ENCODE peak calls at places on chromosomes 6 and 20, in four cellular contexts. Q is SK-MEL-5, U is NCI-H446, D is aorta. S is an unnamed sample.

GRCh38 chr6:144990768-144991167 is 705.6 kb downstream of the UTRN start:
- DNase-seq in Q (no peak), U (no peak), D (no peak), S (no peak)

GRCh38 chr6:26159417-26160273 is 72.4 kb downstream of the HFE start:
- DNase-seq in Q (no peak), U (no peak), D (no peak), S (no peak)

GRCh38 chr6:80098392-80098791 is 8.1 kb upstream of the BCKDHB start:
- DNase-seq in Q (no peak), U (no peak), D (no peak), S (no peak)

GRCh38 chr20:34927736-34928135 is 27.9 kb downstream of the GSS start:
- DNase-seq in Q (peak), U (no peak), D (no peak), S (no peak)

GRCh38 chr6:148179786-148180185 is 162.9 kb upstream of the SASH1 start:
- DNase-seq in Q (peak), U (no peak), D (no peak), S (no peak)

GRCh38 chr6:121515615-121516265 is 80.3 kb downstream of the GJA1 start:
- DNase-seq in Q (peak), U (no peak), D (no peak), S (no peak)

GRCh38 chr20:49324306-49324705 is 46.4 kb upstream of the ZNFX1 start:
- DNase-seq in Q (no peak), U (no peak), D (no peak), S (no peak)

GRCh38 chr20:62501801-62502495 is 26.2 kb upstream of the GATA5 start:
- DNase-seq in Q (peak), U (no peak), D (peak), S (no peak)

GRCh38 chr20:51490635-51491034 is 51.9 kb downstream of the NFATC2 start:
- DNase-seq in Q (no peak), U (no peak), D (no peak), S (no peak)

GRCh38 chr6:119109654-119110325 is 31.3 kb upstream of the FAM184A start:
- DNase-seq in Q (no peak), U (no peak), D (no peak), S (no peak)

GRCh38 chr6:131532476-131533108 is 40.4 kb upstream of the ARG1 start:
- DNase-seq in Q (no peak), U (no peak), D (no peak), S (no peak)

GRCh38 chr6:148513145-148514071 is 170.8 kb downstream of the SASH1 start:
- DNase-seq in Q (no peak), U (no peak), D (no peak), S (no peak)

GRCh38 chr6:4693158-4693557 is 83.0 kb upstream of the CDYL start:
- DNase-seq in Q (no peak), U (no peak), D (no peak), S (no peak)

GRCh38 chr20:47392015-47392720 is 35.7 kb upstream of the ZMYND8 start:
- DNase-seq in Q (peak), U (no peak), D (no peak), S (no peak)

GRCh38 chr20:2698186-2698817 is 5.7 kb downstream of the EBF4 start:
- DNase-seq in Q (no peak), U (no peak), D (no peak), S (no peak)

GRCh38 chr6:153947817-153948447 is 91.1 kb upstream of the OPRM1 start:
- DNase-seq in Q (peak), U (no peak), D (no peak), S (peak)

GRCh38 chr20:12687476-12687875 is 321.3 kb upstream of the SPTLC3 start:
- DNase-seq in Q (no peak), U (no peak), D (no peak), S (no peak)